ENCODE peak calls at places on chromosomes 7 and 10, in seven cellular contexts. H is right lobe of liver, N is heart left ventricle, R is MM.1S, X is ovary, Y is IMR-90, E is neural progenitor cell. B is an unnamed sample.

GRCh38 chr10:77513783-77514331 is 123.8 kb downstream of the KCNMA1 start:
- DNase-seq in H (no peak), R (no peak), N (peak; percentile 47), X (no peak), E (peak; percentile 35), Y (peak; percentile 91), B (peak; percentile 94)

GRCh38 chr7:134200970-134201369 is 73.8 kb downstream of the LRGUK start:
- DNase-seq in N (no peak), E (no peak), X (no peak), R (no peak), Y (no peak), H (no peak), B (no peak)

GRCh38 chr7:71601840-71602239 is 469.9 kb downstream of the GALNT17 start:
- DNase-seq in X (no peak), E (no peak), N (no peak), R (no peak), Y (no peak), H (no peak), B (no peak)

GRCh38 chr7:95330194-95331003 is 6.1 kb upstream of the PON1 start:
- DNase-seq in H (no peak), Y (no peak), R (peak; percentile 56), X (no peak), N (no peak), E (no peak), B (no peak)

GRCh38 chr10:74502963-74503608 is 323.3 kb upstream of the KAT6B start:
- DNase-seq in H (no peak), E (no peak), N (no peak), Y (peak; percentile 86), X (no peak), R (no peak), B (no peak)

GRCh38 chr10:72728462-72728861 is 36.5 kb downstream of the MCU start:
- DNase-seq in X (no peak), N (no peak), Y (no peak), E (no peak), R (no peak), H (no peak), B (no peak)

GRCh38 chr10:99682032-99682431 is 22.7 kb downstream of the ENTPD7 start:
- DNase-seq in X (no peak), E (no peak), H (no peak), R (no peak), Y (no peak), N (no peak), B (no peak)

GRCh38 chr10:2761971-2762370 is 305.4 kb upstream of the PFKP start:
- DNase-seq in N (no peak), Y (no peak), E (no peak), H (no peak), R (no peak), X (no peak), B (no peak)

GRCh38 chr10:49618861-49619260 is 5.0 kb downstream of the CHAT start:
- DNase-seq in H (no peak), Y (no peak), X (no peak), E (no peak), R (no peak), N (no peak), B (no peak)

GRCh38 chr10:111967116-111967515 is 216.4 kb downstream of the GPAM start:
- DNase-seq in H (no peak), E (no peak), Y (no peak), X (no peak), R (no peak), N (no peak), B (no peak)

GRCh38 chr10:94133239-94133638 is 139.5 kb downstream of the PLCE1 start:
- DNase-seq in R (no peak), X (no peak), H (peak; percentile 81), E (no peak), N (peak; percentile 92), Y (no peak), B (no peak)

GRCh38 chr10:121696854-121697253 is 98.6 kb upstream of the FGFR2 start:
- DNase-seq in X (no peak), H (no peak), R (peak; percentile 28), N (no peak), Y (no peak), E (peak; percentile 66), B (peak; percentile 59)

GRCh38 chr7:49789736-49790135 is 16.3 kb downstream of the VWC2 start:
- DNase-seq in Y (no peak), E (peak; percentile 13), R (no peak), X (no peak), N (no peak), H (no peak), B (no peak)

GRCh38 chr7:2190531-2190930 is 42.2 kb downstream of the MAD1L1 start:
- DNase-seq in X (no peak), H (no peak), Y (peak; percentile 76), N (no peak), E (no peak), R (no peak), B (no peak)

GRCh38 chr10:133104076-133104965 is 16.6 kb downstream of the ADGRA1 start:
- DNase-seq in Y (no peak), H (no peak), X (no peak), N (no peak), E (no peak), R (no peak), B (no peak)

GRCh38 chr7:152336754-152337368 is 98.9 kb downstream of the KMT2C start:
- DNase-seq in Y (peak; percentile 48), R (peak; percentile 72), N (no peak), X (no peak), H (no peak), E (peak; percentile 71), B (peak; percentile 24)

GRCh38 chr7:23470290-23471089 is at the start of gene IGF2BP3:
- DNase-seq in E (peak; percentile 97), R (peak; percentile 35), X (no peak), N (no peak), H (no peak), Y (peak; percentile 96), B (peak; percentile 91)

GRCh38 chr7:4163565-4164203 is 518.4 kb upstream of the FOXK1 start:
- DNase-seq in H (no peak), X (no peak), R (no peak), Y (no peak), N (no peak), E (no peak), B (no peak)

GRCh38 chr10:48945441-48946143 is 6.0 kb upstream of the LRRC18 start:
- DNase-seq in R (no peak), N (no peak), E (no peak), X (no peak), Y (no peak), H (no peak), B (no peak)

GRCh38 chr7:44973610-44974401 is 5.0 kb downstream of the MYO1G start:
- DNase-seq in R (peak; percentile 72), H (no peak), Y (no peak), N (peak; percentile 54), X (no peak), E (peak; percentile 55), B (peak; percentile 64)

GRCh38 chr7:6730343-6730633 is 23.5 kb upstream of the ZNF12 start:
- DNase-seq in R (no peak), H (no peak), X (peak; percentile 24), E (no peak), N (no peak), Y (peak; percentile 33), B (no peak)

GRCh38 chr10:3071405-3072198 is 4.3 kb downstream of the PFKP start:
- DNase-seq in E (no peak), R (no peak), H (no peak), Y (peak; percentile 96), X (no peak), N (no peak), B (no peak)

GRCh38 chr7:88001744-88002530 is 67.9 kb downstream of the ADAM22 start:
- DNase-seq in Y (no peak), R (no peak), X (no peak), H (no peak), N (no peak), E (no peak), B (no peak)

GRCh38 chr7:148622887-148623585 is 32.5 kb downstream of the C7orf33 start:
- DNase-seq in N (no peak), X (no peak), Y (no peak), H (peak; percentile 70), E (peak; percentile 40), R (no peak), B (peak; percentile 24)

GRCh38 chr10:107340345-107340744 is 175.8 kb upstream of the SORCS1 start:
- DNase-seq in E (no peak), X (no peak), N (no peak), Y (no peak), R (peak; percentile 6), H (no peak), B (no peak)

GRCh38 chr10:102649770-102650654 is 5.7 kb downstream of the TRIM8 start:
- DNase-seq in Y (no peak), X (no peak), H (no peak), N (no peak), R (no peak), E (peak; percentile 63), B (peak; percentile 38)
- H3K4me1 ChIP-seq in Y (peaks cover 40% of the 10 kb centered on the region), X (peaks cover 35% of the 10 kb centered on the region), H (peaks cover 34% of the 10 kb centered on the region), N (peaks cover 84% of the 10 kb centered on the region), R (peaks cover 57% of the 10 kb centered on the region), E (peaks cover 68% of the 10 kb centered on the region), B (peaks cover 8% of the 10 kb centered on the region)

DNA sequence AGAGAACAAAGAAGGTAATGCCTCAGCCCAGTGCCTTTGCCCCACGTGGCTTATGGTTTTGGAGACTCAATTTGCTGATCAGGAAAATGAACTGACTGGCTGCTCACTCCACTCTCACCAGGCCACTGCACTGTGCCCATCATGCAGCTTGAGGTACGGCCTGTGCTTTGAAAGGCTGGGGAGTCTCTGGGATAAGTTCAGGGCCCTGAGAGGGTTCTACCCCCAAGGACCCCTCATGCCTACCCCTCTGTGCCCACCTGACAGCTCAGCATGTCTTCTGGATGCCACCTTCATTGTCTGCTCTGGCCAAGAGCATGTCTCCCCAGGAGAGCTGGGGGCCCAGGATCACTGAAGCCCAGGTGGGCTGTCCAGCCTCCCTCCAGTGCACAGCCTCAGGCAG is 45.5 kb upstream of the ZNF722 start:
- DNase-seq in H (no peak), R (no peak), E (no peak), X (no peak), N (no peak), Y (no peak), B (no peak)
- H3K9me3 ChIP-seq in H (no peaks in the 10 kb centered on the region), R (no peaks in the 10 kb centered on the region), E (peaks cover 35% of the 10 kb centered on the region), X (no peaks in the 10 kb centered on the region), N (peaks cover 5% of the 10 kb centered on the region), Y (peaks cover 29% of the 10 kb centered on the region), B (peaks cover 6% of the 10 kb centered on the region)

GRCh38 chr10:129854181-129854580 is 109.9 kb downstream of the EBF3 start:
- DNase-seq in X (no peak), R (no peak), Y (no peak), H (no peak), N (no peak), E (no peak), B (no peak)

GRCh38 chr10:129851941-129852650 is 112.0 kb downstream of the EBF3 start:
- DNase-seq in R (no peak), N (no peak), Y (no peak), X (no peak), E (no peak), H (no peak), B (no peak)

GRCh38 chr10:129854796-129855705 is 109.0 kb downstream of the EBF3 start:
- DNase-seq in N (no peak), Y (no peak), E (no peak), R (no peak), H (no peak), X (no peak), B (no peak)

GRCh38 chr10:129852829-129853228 is 111.2 kb downstream of the EBF3 start:
- DNase-seq in X (no peak), R (no peak), H (no peak), Y (no peak), E (no peak), N (no peak), B (no peak)

GRCh38 chr10:129853236-129853946 is 110.7 kb downstream of the EBF3 start:
- DNase-seq in X (no peak), H (no peak), N (no peak), E (no peak), Y (peak; percentile 1), R (no peak), B (no peak)
- TF ChIP-seq CTCF in X (no peak), H (peak; percentile 44), N (peak; percentile 23), E (peak; percentile 45), Y (peak; percentile 26), R (no peak), B (peak; percentile 21)

GRCh38 chr10:69338133-69338456 is 59.8 kb downstream of the HK1 start:
- DNase-seq in Y (no peak), E (no peak), H (no peak), N (no peak), X (no peak), R (no peak), B (no peak)
- H3K4me1 ChIP-seq in Y (peaks cover 28% of the 10 kb centered on the region), E (peaks cover 28% of the 10 kb centered on the region), H (peaks cover 4% of the 10 kb centered on the region), N (peaks cover 84% of the 10 kb centered on the region), X (peaks cover 21% of the 10 kb centered on the region), R (no peaks in the 10 kb centered on the region), B (peaks cover 24% of the 10 kb centered on the region)